ENCODE peak calls at places on chromosome 9, in eight cellular contexts. N is fibroblast of mammary gland, E is glutamatergic neuron, X is K562, D is OCI-LY7, Y is ovary, U is thoracic aorta, G is thyroid gland. Q is an unnamed sample.

GRCh38 chr9:33473216-33473615 is 508 bp downstream of the NOL6 start:
- DNase-seq in N (no peak), E (no peak), X (no peak), D (no peak), Y (peak; percentile 38), U (no peak), G (no peak), Q (no peak)

GRCh38 chr9:105023788-105024187 is 95.8 kb upstream of the ABCA1 start:
- DNase-seq in N (no peak), E (no peak), X (no peak), D (no peak), Y (no peak), U (no peak), G (no peak), Q (no peak)

GRCh38 chr9:76932778-76933177 is 26.9 kb upstream of the PRUNE2 start:
- DNase-seq in N (peak; percentile 57), E (no peak), X (no peak), D (no peak), Y (no peak), U (no peak), G (no peak), Q (no peak)

GRCh38 chr9:86795047-86795437 is 152.3 kb downstream of the GAS1 start:
- DNase-seq in N (peak; percentile 35), E (no peak), X (no peak), D (no peak), Y (peak; percentile 48), U (no peak), G (peak; percentile 19), Q (no peak)

GRCh38 chr9:4297795-4298254 is 2.0 kb downstream of the GLIS3 start:
- DNase-seq in N (peak; percentile 72), E (peak; percentile 73), X (peak; percentile 12), D (no peak), Y (peak; percentile 89), U (peak; percentile 25), G (peak; percentile 84), Q (peak; percentile 55)

GRCh38 chr9:111236337-111236736 is 93.7 kb downstream of the OR2K2 start:
- DNase-seq in N (no peak), E (no peak), X (no peak), D (no peak), Y (no peak), U (no peak), G (no peak), Q (no peak)

GRCh38 chr9:113772121-113772885 is 103.8 kb upstream of the ZNF618 start:
- DNase-seq in N (peak; percentile 88), E (no peak), X (no peak), D (no peak), Y (no peak), U (peak; percentile 13), G (no peak), Q (no peak)

GRCh38 chr9:2545881-2546490 is 75.6 kb upstream of the VLDLR start:
- DNase-seq in N (no peak), E (no peak), X (no peak), D (no peak), Y (no peak), U (no peak), G (peak; percentile 69), Q (no peak)

GRCh38 chr9:85471791-85472190 is 270.0 kb downstream of the AGTPBP1 start:
- DNase-seq in N (no peak), E (no peak), X (no peak), D (no peak), Y (no peak), U (no peak), G (no peak), Q (no peak)

GRCh38 chr9:135700525-135700924 is 1.2 kb upstream of the SOHLH1 start:
- DNase-seq in N (no peak), E (no peak), X (no peak), D (no peak), Y (no peak), U (no peak), G (no peak), Q (no peak)

GRCh38 chr9:135978650-135979461 is 17.7 kb upstream of the UBAC1 start:
- DNase-seq in N (no peak), E (no peak), X (no peak), D (no peak), Y (no peak), U (no peak), G (no peak), Q (peak; percentile 69)

GRCh38 chr9:126670270-126670669 is 56.5 kb downstream of the LMX1B start:
- DNase-seq in N (no peak), E (no peak), X (no peak), D (no peak), Y (no peak), U (no peak), G (no peak), Q (no peak)

DNA sequence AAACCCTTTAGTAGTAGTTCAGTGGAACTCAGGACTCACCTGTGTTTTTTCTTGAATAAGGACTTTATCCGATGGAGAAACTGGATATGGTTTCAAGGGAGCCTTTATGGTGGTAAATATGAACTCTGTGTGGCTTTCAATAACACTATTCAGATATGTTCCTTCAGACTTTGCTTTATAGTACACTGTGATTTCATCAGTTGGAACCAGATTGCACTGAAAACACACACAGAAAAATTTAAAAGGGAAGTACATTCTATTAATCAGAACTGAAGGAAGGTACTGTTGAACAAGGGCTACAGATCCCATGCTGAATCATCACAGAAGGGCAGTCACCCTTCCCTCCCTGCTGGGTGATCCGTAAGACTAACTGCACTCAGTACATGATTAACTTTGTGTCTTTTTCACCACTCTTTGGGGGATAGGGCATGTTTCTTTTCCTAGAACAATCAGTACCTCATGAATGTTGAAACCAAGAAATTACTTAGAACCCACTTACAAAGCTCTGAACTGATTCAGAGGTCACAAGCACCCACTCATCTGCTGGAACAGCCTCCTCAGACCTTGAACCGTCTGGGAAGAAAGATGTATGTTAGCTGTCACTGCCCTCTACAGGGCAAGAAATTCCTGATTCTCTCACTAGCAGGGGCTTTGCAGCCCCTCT is 51.2 kb downstream of the IARS1 start:
- DNase-seq in N (peak; percentile 97), E (no peak), X (no peak), D (no peak), Y (no peak), U (no peak), G (peak; percentile 29), Q (no peak)
- TF ChIP-seq CTCF in N (peak; percentile 66), E (peak; percentile 35), X (peak; percentile 20), D (peak; percentile 35), Y (no peak), U (no peak), G (no peak), Q (no peak)

GRCh38 chr9:94584555-94584954 is 9.1 kb downstream of the FBP2 start:
- DNase-seq in N (no peak), E (no peak), X (no peak), D (no peak), Y (no peak), U (no peak), G (no peak), Q (peak; percentile 39)
- TF ChIP-seq CTCF in N (no peak), E (no peak), X (no peak), D (no peak), Y (no peak), U (no peak), G (no peak), Q (no peak)

GRCh38 chr9:7171461-7171860 is 413.7 kb downstream of the KDM4C start:
- DNase-seq in N (no peak), E (no peak), X (no peak), D (no peak), Y (no peak), U (no peak), G (no peak), Q (no peak)

GRCh38 chr9:7173139-7173538 is 415.4 kb downstream of the KDM4C start:
- DNase-seq in N (no peak), E (no peak), X (no peak), D (no peak), Y (no peak), U (no peak), G (no peak), Q (no peak)

GRCh38 chr9:7174884-7175283 is 417.1 kb downstream of the KDM4C start:
- DNase-seq in N (no peak), E (no peak), X (no peak), D (no peak), Y (no peak), U (no peak), G (no peak), Q (no peak)

GRCh38 chr9:7174301-7174700 is 416.5 kb downstream of the KDM4C start:
- DNase-seq in N (no peak), E (no peak), X (no peak), D (no peak), Y (no peak), U (no peak), G (no peak), Q (no peak)

DNA sequence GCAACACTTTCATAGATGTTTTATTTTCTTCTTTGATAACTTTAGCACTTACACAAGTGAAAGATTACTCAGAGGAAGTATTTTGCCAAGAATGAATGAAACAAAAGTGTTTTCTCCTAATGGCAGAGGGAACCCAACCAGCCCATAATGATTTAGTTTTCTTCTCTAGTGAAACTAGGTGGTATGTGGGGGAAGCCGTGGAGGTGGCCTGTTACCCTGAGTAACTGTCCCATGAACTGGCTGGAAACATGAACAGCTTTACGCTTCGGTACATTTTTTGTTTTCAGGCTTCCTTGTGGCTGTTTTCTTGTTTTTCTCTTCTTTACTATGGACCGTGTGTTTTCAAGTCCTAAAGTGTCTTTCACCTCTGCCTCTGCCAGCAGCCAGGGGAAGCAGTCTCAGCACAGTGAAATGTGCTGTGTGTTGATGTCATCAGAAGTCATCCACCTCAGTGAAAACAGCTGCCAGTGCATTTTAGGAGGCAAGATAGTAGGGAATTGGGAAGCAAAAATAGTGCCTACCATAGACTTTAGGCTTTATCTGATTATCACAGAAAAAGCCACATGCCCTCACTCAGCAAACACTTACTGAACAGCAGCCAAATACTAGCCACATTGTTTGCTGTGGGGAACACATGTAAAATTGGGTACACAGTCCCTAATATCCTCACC is 414.8 kb downstream of the KDM4C start:
- DNase-seq in N (peak; percentile 56), E (no peak), X (no peak), D (no peak), Y (no peak), U (no peak), G (no peak), Q (no peak)
- TF ChIP-seq CTCF in N (no peak), E (no peak), X (no peak), D (no peak), Y (no peak), U (no peak), G (no peak), Q (no peak)

GRCh38 chr9:117043159-117043558 is 356.1 kb downstream of the TRIM32 start:
- DNase-seq in N (no peak), E (no peak), X (no peak), D (no peak), Y (no peak), U (no peak), G (no peak), Q (no peak)

GRCh38 chr9:117044241-117044640 is 357.1 kb downstream of the TRIM32 start:
- DNase-seq in N (no peak), E (peak; percentile 22), X (no peak), D (no peak), Y (no peak), U (no peak), G (no peak), Q (no peak)

DNA sequence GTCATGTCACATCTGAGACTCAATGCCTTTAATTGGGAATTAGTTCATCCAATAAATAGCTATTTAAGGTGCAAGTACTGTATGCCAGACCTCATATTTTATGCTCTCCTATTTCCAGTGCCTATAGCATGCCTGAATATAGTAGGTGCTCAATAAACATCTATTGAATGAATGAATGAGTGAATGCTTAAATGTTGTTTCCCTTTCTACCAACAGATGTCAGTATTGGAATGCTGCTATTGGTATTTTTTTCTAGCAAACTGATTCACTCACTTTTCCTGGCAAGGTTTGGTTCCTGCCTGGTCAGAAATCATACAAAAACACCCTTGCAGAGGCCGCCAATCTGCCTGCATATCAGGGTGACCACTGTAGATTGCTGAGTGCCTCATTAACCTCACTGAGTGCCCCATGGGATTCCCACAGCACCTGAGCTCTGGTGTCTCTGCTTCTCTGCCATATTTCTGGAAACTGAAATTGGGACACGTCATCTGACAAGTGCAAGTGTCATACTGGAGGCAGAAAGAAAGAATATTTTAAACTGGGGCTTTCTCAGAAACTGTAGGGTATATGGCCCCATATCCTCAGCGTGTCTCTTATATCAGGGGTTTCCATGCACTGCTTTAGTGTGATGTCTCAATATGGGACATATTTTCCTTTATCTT is 359.7 kb downstream of the TRIM32 start:
- DNase-seq in N (no peak), E (peak; percentile 51), X (no peak), D (no peak), Y (no peak), U (no peak), G (no peak), Q (no peak)
- TF ChIP-seq CTCF in N (no peak), E (no peak), X (no peak), D (peak; percentile 42), Y (no peak), U (no peak), G (no peak), Q (no peak)